ENCODE peak calls at places on chromosome 4, in seven cellular contexts. Y, I, P, M, H, T and S are unnamed samples.

GRCh38 chr4:31918891-31919290 is 1198.7 kb downstream of the PCDH7 start:
- DNase-seq in H (peak; percentile 57), P (no peak), I (no peak), Y (no peak), T (no peak), M (no peak), S (no peak)

GRCh38 chr4:90852232-90852631 is 725.0 kb downstream of the CCSER1 start:
- DNase-seq in I (no peak), H (no peak), P (no peak), T (no peak), Y (peak; percentile 43), M (no peak), S (no peak)

GRCh38 chr4:83771113-83771705 is 235.3 kb downstream of the GPAT3 start:
- DNase-seq in M (peak; percentile 36), I (no peak), T (peak; percentile 24), Y (peak; percentile 87), P (no peak), H (peak; percentile 82), S (peak; percentile 14)

GRCh38 chr4:113355550-113356371 is 306.3 kb downstream of the ANK2 start:
- DNase-seq in T (peak; percentile 22), Y (peak; percentile 46), H (peak; percentile 83), P (peak; percentile 17), I (peak; percentile 60), M (peak; percentile 12), S (no peak)

GRCh38 chr4:15953625-15954024 is 9.3 kb downstream of the FGFBP2 start:
- DNase-seq in P (no peak), M (no peak), I (no peak), Y (no peak), T (no peak), H (no peak), S (no peak)

GRCh38 chr4:129342820-129343219 is 246.9 kb downstream of the C4orf33 start:
- DNase-seq in P (no peak), M (no peak), H (peak; percentile 92), T (no peak), Y (no peak), I (no peak), S (no peak)

GRCh38 chr4:158129649-158130048 is 43.2 kb downstream of the GASK1B start:
- DNase-seq in I (no peak), P (no peak), T (no peak), H (no peak), Y (no peak), M (no peak), S (no peak)

GRCh38 chr4:101127176-101127790 is 220.0 kb downstream of the PPP3CA start:
- DNase-seq in H (no peak), Y (no peak), M (no peak), P (no peak), T (no peak), I (no peak), S (no peak)

GRCh38 chr4:159097144-159097543 is 5.7 kb upstream of the RAPGEF2 start:
- DNase-seq in I (no peak), P (no peak), Y (no peak), M (no peak), T (no peak), H (no peak), S (no peak)

GRCh38 chr4:153204247-153205027 is at the start of gene TRIM2:
- DNase-seq in P (peak; percentile 73), M (peak; percentile 93), I (no peak), T (peak; percentile 58), Y (peak; percentile 90), H (peak; percentile 86), S (no peak)

GRCh38 chr4:166459616-166460015 is 586.6 kb downstream of the TLL1 start:
- DNase-seq in M (no peak), H (no peak), I (no peak), T (no peak), Y (no peak), P (no peak), S (no peak)

GRCh38 chr4:127364397-127364796 is 268.4 kb upstream of the INTU start:
- DNase-seq in H (no peak), M (no peak), T (no peak), I (no peak), Y (no peak), P (no peak), S (no peak)

GRCh38 chr4:7323872-7324650 is 110.7 kb downstream of the PSAPL1 start:
- DNase-seq in H (no peak), I (peak; percentile 13), Y (no peak), P (no peak), T (no peak), M (no peak), S (no peak)

GRCh38 chr4:55318135-55318534 is 27.9 kb upstream of the SRD5A3 start:
- DNase-seq in T (no peak), H (peak; percentile 23), Y (no peak), P (peak; percentile 28), M (no peak), I (no peak), S (no peak)

GRCh38 chr4:150789864-150790263 is 207.9 kb downstream of the MAB21L2 start:
- DNase-seq in M (no peak), T (no peak), Y (no peak), P (no peak), I (no peak), H (peak; percentile 14), S (no peak)

GRCh38 chr4:28792917-28793597 is 1927.1 kb upstream of the PCDH7 start:
- DNase-seq in P (no peak), H (no peak), M (no peak), Y (no peak), T (peak; percentile 15), I (no peak), S (no peak)

GRCh38 chr4:112189754-112190153 is 41.8 kb upstream of the AP1AR start:
- DNase-seq in P (no peak), M (no peak), Y (no peak), H (peak; percentile 70), I (no peak), T (no peak), S (no peak)

GRCh38 chr4:74588350-74588749 is 143.4 kb downstream of the AREG start:
- DNase-seq in T (no peak), Y (no peak), P (no peak), I (no peak), M (no peak), H (no peak), S (no peak)

GRCh38 chr4:8035371-8035780 is 95.7 kb upstream of the AFAP1 start:
- DNase-seq in P (no peak), M (no peak), I (no peak), Y (no peak), H (peak; percentile 83), T (no peak), S (no peak)

GRCh38 chr4:18736551-18736950 is 715.0 kb upstream of the LCORL start:
- DNase-seq in M (no peak), I (no peak), T (no peak), P (no peak), H (no peak), Y (no peak), S (no peak)

GRCh38 chr4:168882650-168883233 is 127.3 kb downstream of the CBR4 start:
- DNase-seq in I (no peak), Y (no peak), M (no peak), T (no peak), H (peak; percentile 77), P (peak; percentile 62), S (no peak)

GRCh38 chr4:84579410-84579791 is 3.5 kb upstream of the CDS1 start:
- DNase-seq in H (peak; percentile 46), Y (peak; percentile 84), I (no peak), P (no peak), M (no peak), T (no peak), S (no peak)

GRCh38 chr4:108830509-108831244 is 67.8 kb upstream of the ETNPPL start:
- DNase-seq in M (peak; percentile 16), H (peak; percentile 43), I (no peak), P (no peak), T (peak; percentile 39), Y (no peak), S (no peak)

GRCh38 chr4:108834167-108834566 is 71.3 kb upstream of the ETNPPL start:
- DNase-seq in I (no peak), M (no peak), T (no peak), P (no peak), Y (no peak), H (peak; percentile 40), S (no peak)

GRCh38 chr4:108829981-108830492 is 67.2 kb upstream of the ETNPPL start:
- DNase-seq in I (no peak), P (no peak), T (no peak), H (peak; percentile 18), M (no peak), Y (no peak), S (no peak)

GRCh38 chr4:108834787-108835384 is 72.0 kb upstream of the ETNPPL start:
- DNase-seq in Y (no peak), H (peak; percentile 77), I (no peak), T (no peak), M (no peak), P (no peak), S (no peak)

DNA sequence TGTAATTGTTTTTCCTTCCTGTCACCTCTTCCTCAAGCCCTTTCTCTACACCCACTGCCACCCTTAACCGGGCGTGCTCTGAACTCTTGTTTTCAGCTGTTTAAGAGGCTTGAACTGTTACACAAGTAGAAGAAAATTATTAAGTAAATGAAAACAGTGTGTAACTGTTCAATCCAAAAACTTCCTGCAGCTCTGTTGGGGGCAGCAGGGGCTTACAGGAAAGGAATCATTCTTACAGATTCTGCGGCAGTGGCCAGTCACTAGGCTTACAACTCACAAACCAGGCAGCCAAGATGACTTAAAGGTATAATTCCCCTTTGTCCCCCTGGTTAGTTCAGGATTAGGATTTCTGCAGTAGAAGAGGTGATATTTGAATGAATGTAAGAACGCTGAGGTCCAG is 70.2 kb upstream of the ETNPPL start:
- DNase-seq in Y (no peak), T (no peak), H (peak; percentile 81), M (no peak), I (no peak), P (no peak), S (no peak)
- TF ChIP-seq CTCF in Y (peak; percentile 35), T (no peak), H (peak; percentile 68), M (no peak), I (no peak), P (no peak), S (no peak)

GRCh38 chr4:21130606-21131005 is 430.3 kb downstream of the PACRGL start:
- DNase-seq in T (no peak), H (no peak), Y (no peak), P (no peak), M (no peak), I (no peak), S (no peak)

GRCh38 chr4:21136231-21136630 is 436.0 kb downstream of the PACRGL start:
- DNase-seq in T (no peak), P (no peak), M (no peak), Y (no peak), H (no peak), I (no peak), S (no peak)

GRCh38 chr4:21139327-21139726 is 439.1 kb downstream of the PACRGL start:
- DNase-seq in I (no peak), Y (no peak), T (no peak), P (no peak), M (no peak), H (no peak), S (no peak)

GRCh38 chr4:21134994-21135393 is 434.7 kb downstream of the PACRGL start:
- DNase-seq in P (no peak), I (no peak), T (no peak), Y (no peak), H (peak; percentile 16), M (no peak), S (peak; percentile 4)
- H3K4me3 ChIP-seq in P (no peak overlapping the region), I (no peak overlapping the region), T (no peak overlapping the region), Y (no peak overlapping the region), H (no peak overlapping the region), M (no peak overlapping the region), S (no peak overlapping the region)

GRCh38 chr4:22356996-22357596 is 158.8 kb downstream of the ADGRA3 start:
- DNase-seq in P (no peak), M (no peak), I (no peak), Y (peak; percentile 48), H (peak; percentile 66), T (no peak), S (peak; percentile 10)
- TF ChIP-seq CTCF in P (no peak), M (no peak), I (no peak), Y (peak; percentile 69), H (peak; percentile 64), T (peak; percentile 32), S (peak; percentile 71)

GRCh38 chr4:163550869-163551267 is 56.4 kb downstream of the TMA16 start:
- DNase-seq in Y (no peak), I (no peak), H (no peak), T (no peak), P (no peak), M (no peak), S (no peak)
- H3K4me3 ChIP-seq in Y (no peak overlapping the region), I (no peak overlapping the region), H (no peak overlapping the region), T (no peak overlapping the region), P (no peak overlapping the region), M (no peak overlapping the region), S (no peak overlapping the region)